ENCODE peak calls at places on chromosomes 2 and 18, in eight cellular contexts. One of them, this sample, is unnamed.

GRCh38 chr18:34595673-34596072 is 114.4 kb upstream of the DTNA start:
- DNase-seq in HCT116: peak; percentile 28
- DNase-seq in adrenal gland: peak; percentile 39
- DNase-seq in A549: no peak
- DNase-seq in suprapubic skin: no peak
- DNase-seq in breast epithelium: no peak
- DNase-seq in K562: no peak
- DNase-seq in heart left ventricle: no peak
- DNase-seq in this sample: no peak

GRCh38 chr2:10932345-10933151 is 20.8 kb downstream of the KCNF1 start:
- DNase-seq in HCT116: no peak
- DNase-seq in K562: no peak
- DNase-seq in suprapubic skin: no peak
- DNase-seq in heart left ventricle: no peak
- DNase-seq in A549: no peak
- DNase-seq in adrenal gland: no peak
- DNase-seq in breast epithelium: no peak
- DNase-seq in this sample: no peak

GRCh38 chr2:188623995-188624643 is 332.4 kb downstream of the GULP1 start:
- DNase-seq in heart left ventricle: no peak
- DNase-seq in suprapubic skin: no peak
- DNase-seq in breast epithelium: no peak
- DNase-seq in K562: no peak
- DNase-seq in HCT116: no peak
- DNase-seq in A549: no peak
- DNase-seq in adrenal gland: no peak
- DNase-seq in this sample: no peak

GRCh38 chr2:201618744-201619654 is 24.3 kb downstream of the TMEM237 start:
- DNase-seq in heart left ventricle: peak; percentile 89
- DNase-seq in A549: no peak
- DNase-seq in K562: peak; percentile 57
- DNase-seq in breast epithelium: peak; percentile 22
- DNase-seq in suprapubic skin: peak; percentile 77
- DNase-seq in adrenal gland: peak; percentile 56
- DNase-seq in HCT116: no peak
- DNase-seq in this sample: no peak

GRCh38 chr2:6800553-6800952 is 65.2 kb downstream of the CMPK2 start:
- DNase-seq in adrenal gland: no peak
- DNase-seq in A549: no peak
- DNase-seq in breast epithelium: no peak
- DNase-seq in HCT116: no peak
- DNase-seq in suprapubic skin: no peak
- DNase-seq in heart left ventricle: no peak
- DNase-seq in K562: no peak
- DNase-seq in this sample: no peak

GRCh38 chr2:26550276-26551015 is 72.5 kb upstream of the OTOF start:
- DNase-seq in A549: no peak
- DNase-seq in HCT116: no peak
- DNase-seq in K562: no peak
- DNase-seq in adrenal gland: no peak
- DNase-seq in breast epithelium: no peak
- DNase-seq in suprapubic skin: peak; percentile 44
- DNase-seq in heart left ventricle: no peak
- DNase-seq in this sample: no peak

GRCh38 chr2:159615936-159616733 is at the start of gene BAZ2B:
- DNase-seq in K562: peak; percentile 65
- DNase-seq in A549: peak; percentile 31
- DNase-seq in breast epithelium: peak; percentile 35
- DNase-seq in adrenal gland: peak; percentile 63
- DNase-seq in heart left ventricle: no peak
- DNase-seq in suprapubic skin: peak; percentile 74
- DNase-seq in HCT116: peak; percentile 12
- DNase-seq in this sample: peak; percentile 14

GRCh38 chr2:54366487-54367280 is 89.4 kb upstream of the SPTBN1 start:
- DNase-seq in breast epithelium: no peak
- DNase-seq in HCT116: no peak
- DNase-seq in K562: no peak
- DNase-seq in heart left ventricle: no peak
- DNase-seq in suprapubic skin: no peak
- DNase-seq in adrenal gland: no peak
- DNase-seq in A549: no peak
- DNase-seq in this sample: no peak

DNA sequence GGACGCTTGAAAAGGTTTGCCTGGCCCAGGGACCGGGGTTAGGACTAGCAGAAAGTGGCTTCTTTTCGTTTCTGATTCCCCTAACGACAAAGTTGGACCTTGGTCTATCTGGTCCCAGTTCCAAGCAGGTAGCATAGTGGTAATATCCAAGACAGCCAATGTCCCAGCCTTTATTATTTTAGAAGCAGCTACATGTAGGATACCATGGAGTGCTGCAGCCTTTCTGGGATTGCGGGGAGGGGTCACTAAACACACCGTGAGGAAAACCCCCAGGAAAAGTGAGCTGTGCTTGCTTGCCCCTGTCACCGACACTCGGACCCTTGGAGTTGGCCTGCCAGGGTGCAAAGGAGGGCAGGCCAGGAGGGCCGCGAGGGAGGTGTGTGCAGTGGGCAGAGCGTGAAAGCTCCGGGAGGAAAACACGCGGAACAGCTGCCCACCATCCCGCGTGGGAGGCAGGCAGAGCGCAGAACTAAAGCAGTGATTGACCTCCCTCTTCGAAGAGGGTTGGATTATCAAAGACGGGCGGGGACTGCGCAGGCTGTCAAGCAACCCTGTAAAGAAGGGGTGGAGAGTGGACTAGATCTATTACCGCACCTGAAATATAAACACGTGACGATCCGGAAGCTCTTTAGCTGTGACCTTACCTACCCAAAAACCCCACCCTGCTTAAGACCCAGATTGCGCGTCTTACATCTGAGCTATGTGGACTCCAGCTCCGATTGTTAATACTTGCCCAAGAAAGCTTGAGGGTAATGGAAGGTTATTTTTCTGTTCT is 624 bp upstream of the MAP4K3 start:
- DNase-seq in breast epithelium: peak; percentile 35
- DNase-seq in adrenal gland: peak; percentile 49
- DNase-seq in HCT116: peak; percentile 63
- DNase-seq in A549: peak; percentile 63
- DNase-seq in K562: peak; percentile 59
- DNase-seq in heart left ventricle: peak; percentile 35
- DNase-seq in suprapubic skin: peak; percentile 68
- DNase-seq in this sample: peak; percentile 25
- TF ChIP-seq POLR2A in breast epithelium: no peak
- TF ChIP-seq POLR2A in adrenal gland: no peak
- TF ChIP-seq POLR2A in HCT116: peak; percentile 89
- TF ChIP-seq POLR2A in A549: peak; percentile 15
- TF ChIP-seq POLR2A in K562: no peak
- TF ChIP-seq POLR2A in heart left ventricle: no peak
- TF ChIP-seq POLR2A in suprapubic skin: no peak
- TF ChIP-seq POLR2A in this sample: no peak

GRCh38 chr2:176096986-176097819 is 2.4 kb upstream of the HOXD12 start:
- DNase-seq in adrenal gland: peak; percentile 77
- DNase-seq in suprapubic skin: peak; percentile 74
- DNase-seq in breast epithelium: no peak
- DNase-seq in heart left ventricle: peak; percentile 72
- DNase-seq in HCT116: peak; percentile 66
- DNase-seq in K562: peak; percentile 84
- DNase-seq in A549: peak; percentile 81
- DNase-seq in this sample: peak; percentile 96

GRCh38 chr2:176097820-176098365 is 1.7 kb upstream of the HOXD12 start:
- DNase-seq in suprapubic skin: no peak
- DNase-seq in A549: no peak
- DNase-seq in heart left ventricle: no peak
- DNase-seq in adrenal gland: no peak
- DNase-seq in breast epithelium: no peak
- DNase-seq in K562: no peak
- DNase-seq in HCT116: no peak
- DNase-seq in this sample: no peak

GRCh38 chr2:176099737-176100546 is at the start of gene HOXD12:
- DNase-seq in HCT116: no peak
- DNase-seq in suprapubic skin: peak; percentile 39
- DNase-seq in heart left ventricle: no peak
- DNase-seq in adrenal gland: peak; percentile 9
- DNase-seq in K562: no peak
- DNase-seq in breast epithelium: no peak
- DNase-seq in A549: no peak
- DNase-seq in this sample: no peak

GRCh38 chr2:176099159-176099736 is 347 bp upstream of the HOXD12 start:
- DNase-seq in HCT116: no peak
- DNase-seq in suprapubic skin: no peak
- DNase-seq in K562: no peak
- DNase-seq in heart left ventricle: no peak
- DNase-seq in A549: no peak
- DNase-seq in breast epithelium: no peak
- DNase-seq in adrenal gland: peak; percentile 11
- DNase-seq in this sample: no peak

DNA sequence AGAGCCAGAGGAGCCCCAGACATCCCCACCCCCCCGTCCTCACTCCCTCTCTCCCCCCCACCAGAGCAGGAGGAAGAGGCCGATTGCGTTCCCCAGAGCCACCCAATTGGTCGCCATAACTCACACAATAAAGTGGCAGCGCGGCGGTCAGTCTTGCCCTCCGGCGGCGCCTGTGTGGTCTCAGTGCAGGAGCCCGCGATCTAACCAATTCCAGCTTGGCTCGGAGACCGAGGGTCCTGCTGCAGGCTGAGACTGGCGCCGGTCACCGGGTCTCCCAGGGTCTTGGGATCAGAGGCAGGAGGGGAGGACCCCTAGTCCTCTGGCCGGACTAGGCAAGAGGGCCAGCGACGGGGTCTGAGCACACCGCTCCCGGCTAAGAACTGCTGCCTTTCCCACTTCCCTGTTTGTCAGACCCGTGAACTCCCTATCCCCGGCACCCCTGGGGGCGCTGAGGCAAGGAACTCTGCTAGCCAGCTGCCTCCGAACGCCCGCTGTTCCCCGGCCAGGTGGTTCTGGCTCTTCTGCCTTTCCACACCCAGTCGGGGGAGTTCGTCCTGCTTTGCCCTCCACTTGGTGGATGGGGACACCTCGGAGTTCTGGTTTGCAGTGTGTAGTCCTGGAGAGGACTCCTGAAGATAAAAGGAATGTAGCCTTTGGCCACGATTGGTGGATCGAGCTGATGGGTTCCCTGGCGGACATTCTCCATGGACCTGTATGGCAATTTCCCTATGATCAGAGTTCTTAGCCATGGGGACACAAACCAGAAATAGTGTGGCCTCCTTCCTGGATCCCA is 1.0 kb upstream of the HOXD12 start:
- DNase-seq in K562: no peak
- DNase-seq in adrenal gland: peak; percentile 16
- DNase-seq in HCT116: no peak
- DNase-seq in heart left ventricle: no peak
- DNase-seq in breast epithelium: no peak
- DNase-seq in suprapubic skin: peak; percentile 58
- DNase-seq in A549: no peak
- DNase-seq in this sample: no peak
- TF ChIP-seq POLR2A in K562: no peak
- TF ChIP-seq POLR2A in adrenal gland: no peak
- TF ChIP-seq POLR2A in HCT116: no peak
- TF ChIP-seq POLR2A in heart left ventricle: no peak
- TF ChIP-seq POLR2A in breast epithelium: no peak
- TF ChIP-seq POLR2A in suprapubic skin: no peak
- TF ChIP-seq POLR2A in A549: no peak
- TF ChIP-seq POLR2A in this sample: no peak

GRCh38 chr2:33532966-33533365 is 56.5 kb downstream of the RASGRP3 start:
- DNase-seq in heart left ventricle: no peak
- DNase-seq in HCT116: no peak
- DNase-seq in adrenal gland: no peak
- DNase-seq in K562: no peak
- DNase-seq in A549: no peak
- DNase-seq in suprapubic skin: no peak
- DNase-seq in breast epithelium: no peak
- DNase-seq in this sample: no peak

GRCh38 chr2:33529771-33530481 is 53.5 kb downstream of the RASGRP3 start:
- DNase-seq in A549: peak; percentile 15
- DNase-seq in adrenal gland: no peak
- DNase-seq in suprapubic skin: no peak
- DNase-seq in breast epithelium: no peak
- DNase-seq in K562: peak; percentile 10
- DNase-seq in HCT116: no peak
- DNase-seq in heart left ventricle: no peak
- DNase-seq in this sample: peak; percentile 57

GRCh38 chr2:33532146-33532545 is 55.7 kb downstream of the RASGRP3 start:
- DNase-seq in heart left ventricle: no peak
- DNase-seq in A549: no peak
- DNase-seq in K562: no peak
- DNase-seq in HCT116: no peak
- DNase-seq in breast epithelium: no peak
- DNase-seq in adrenal gland: no peak
- DNase-seq in suprapubic skin: no peak
- DNase-seq in this sample: no peak

GRCh38 chr2:33530614-33531344 is 54.3 kb downstream of the RASGRP3 start:
- DNase-seq in A549: no peak
- DNase-seq in heart left ventricle: no peak
- DNase-seq in breast epithelium: no peak
- DNase-seq in K562: no peak
- DNase-seq in adrenal gland: no peak
- DNase-seq in suprapubic skin: no peak
- DNase-seq in HCT116: no peak
- DNase-seq in this sample: no peak

DNA sequence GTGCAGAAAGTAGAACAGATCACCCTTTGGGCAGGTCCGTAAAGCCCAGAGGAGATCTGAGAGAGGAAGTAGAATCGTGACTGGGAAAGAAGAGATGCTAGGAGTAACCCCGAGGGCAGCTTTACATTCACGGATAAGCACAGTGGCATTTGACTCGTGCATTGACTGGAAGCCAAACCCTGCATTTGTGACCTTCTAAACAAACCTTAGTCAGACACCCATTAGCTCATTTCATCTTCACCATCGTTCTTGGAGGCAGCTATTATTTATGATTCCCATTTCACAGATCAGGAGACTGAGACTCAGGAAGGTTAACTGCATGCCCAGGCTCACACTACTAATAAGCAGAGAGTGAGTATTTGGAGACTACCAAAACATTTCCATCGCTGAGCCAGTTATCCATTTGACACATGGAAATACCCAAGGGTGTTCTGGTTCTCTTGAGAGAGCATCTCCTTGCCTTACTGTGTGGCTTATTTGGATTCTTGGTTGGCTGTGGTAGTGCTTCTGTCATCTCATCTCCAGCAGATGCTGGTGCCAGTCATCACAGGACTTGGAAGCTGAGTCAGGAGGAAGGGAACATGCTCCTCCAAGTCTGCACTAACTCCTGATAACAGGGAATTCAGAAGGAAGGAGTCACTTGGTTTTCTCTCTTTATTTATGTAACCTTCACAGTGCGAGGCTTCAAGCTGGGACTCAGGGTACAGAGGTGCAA is 55.1 kb downstream of the RASGRP3 start:
- DNase-seq in heart left ventricle: no peak
- DNase-seq in suprapubic skin: no peak
- DNase-seq in HCT116: no peak
- DNase-seq in A549: no peak
- DNase-seq in K562: no peak
- DNase-seq in adrenal gland: no peak
- DNase-seq in breast epithelium: no peak
- DNase-seq in this sample: no peak
- TF ChIP-seq POLR2A in heart left ventricle: no peak
- TF ChIP-seq POLR2A in suprapubic skin: no peak
- TF ChIP-seq POLR2A in HCT116: no peak
- TF ChIP-seq POLR2A in A549: no peak
- TF ChIP-seq POLR2A in K562: no peak
- TF ChIP-seq POLR2A in adrenal gland: no peak
- TF ChIP-seq POLR2A in breast epithelium: no peak
- TF ChIP-seq POLR2A in this sample: no peak

DNA sequence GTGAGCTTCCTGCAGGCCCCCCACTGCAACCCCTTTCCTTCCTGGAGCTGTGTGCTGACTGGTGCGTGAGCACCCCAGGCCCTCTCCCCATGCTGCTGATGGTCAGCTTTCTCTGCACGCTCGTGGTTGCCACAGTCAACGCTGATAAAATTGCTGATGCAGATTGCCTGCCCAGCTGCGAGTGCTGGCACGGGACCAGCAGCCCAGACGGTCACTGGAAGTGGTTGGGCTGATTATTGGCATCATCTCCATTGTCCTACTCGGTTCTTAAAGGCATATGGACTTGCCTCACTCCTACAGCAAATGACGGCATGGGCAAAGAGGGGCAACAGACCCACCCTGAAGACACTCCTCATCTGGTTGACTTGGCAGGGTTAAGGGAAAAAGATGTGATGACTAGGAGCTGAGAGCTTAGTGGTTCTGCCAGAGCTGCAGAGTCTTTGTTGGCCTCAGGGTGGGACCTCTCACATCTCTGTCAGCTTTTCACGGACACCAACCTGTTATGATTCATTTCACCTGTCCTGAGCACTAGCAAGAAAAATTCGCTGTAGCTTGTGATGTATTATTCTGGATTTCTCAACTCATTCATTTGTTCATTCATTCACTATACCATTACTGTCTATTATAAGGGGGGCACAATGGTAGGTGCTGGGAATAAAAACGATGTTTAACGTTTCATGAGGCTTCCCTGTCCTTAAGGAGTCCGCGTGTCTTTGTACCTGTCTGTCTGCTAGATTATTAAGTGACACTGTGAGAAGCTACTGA is 38.4 kb downstream of the PAX8 start:
- DNase-seq in heart left ventricle: peak; percentile 95
- DNase-seq in K562: no peak
- DNase-seq in HCT116: peak; percentile 55
- DNase-seq in suprapubic skin: peak; percentile 94
- DNase-seq in breast epithelium: peak; percentile 55
- DNase-seq in adrenal gland: peak; percentile 97
- DNase-seq in A549: peak; percentile 74
- DNase-seq in this sample: peak; percentile 84
- TF ChIP-seq POLR2A in heart left ventricle: no peak
- TF ChIP-seq POLR2A in K562: no peak
- TF ChIP-seq POLR2A in HCT116: peak; percentile 7
- TF ChIP-seq POLR2A in suprapubic skin: no peak
- TF ChIP-seq POLR2A in breast epithelium: no peak
- TF ChIP-seq POLR2A in adrenal gland: peak; percentile 70
- TF ChIP-seq POLR2A in A549: no peak
- TF ChIP-seq POLR2A in this sample: no peak

This sample was measured in H54.